ENCODE peak calls at places on chromosomes 6 and 20, in five cellular contexts. K is heart left ventricle; V is HL-60; P is CD8-positive, alpha-beta T cell; J is cardiac muscle cell. U is an unnamed sample.

GRCh38 chr20:32019563-32020463 is 9.6 kb downstream of the CCM2L start:
- DNase-seq in P (no peak), K (no peak), J (no peak), V (no peak), U (no peak)

GRCh38 chr20:38200646-38201045 is 35.6 kb upstream of the TGM2 start:
- DNase-seq in V (no peak), P (no peak), K (no peak), J (no peak), U (no peak)

GRCh38 chr20:19975436-19975799 is 41.7 kb upstream of the NAA20 start:
- DNase-seq in P (no peak), K (no peak), J (no peak), V (no peak), U (no peak)

GRCh38 chr6:126153661-126154060 is 167.3 kb downstream of the TRMT11 start:
- DNase-seq in J (no peak), V (no peak), P (no peak), K (no peak), U (no peak)

GRCh38 chr6:146990821-146991798 is 213.1 kb upstream of the STXBP5 start:
- DNase-seq in V (no peak), J (no peak), P (no peak), K (no peak), U (no peak)

GRCh38 chr6:142384455-142385332 is 82.9 kb downstream of the ADGRG6 start:
- DNase-seq in K (no peak), V (no peak), P (no peak), J (no peak), U (no peak)

GRCh38 chr20:59662856-59663512 is 58.6 kb downstream of the PHACTR3 start:
- DNase-seq in P (no peak), J (no peak), K (no peak), V (no peak), U (no peak)

GRCh38 chr6:119179062-119179461 is 100.6 kb upstream of the FAM184A start:
- DNase-seq in J (no peak), P (no peak), V (no peak), K (no peak), U (no peak)

GRCh38 chr20:48012401-48012974 is 227.2 kb upstream of the SULF2 start:
- DNase-seq in J (no peak), P (no peak), V (no peak), K (no peak), U (no peak)

GRCh38 chr6:33384581-33385020 is 7.0 kb upstream of the KIFC1 start:
- DNase-seq in V (no peak), J (no peak), P (no peak), K (no peak), U (no peak)

GRCh38 chr6:160956300-160957035 is 35.1 kb upstream of the MAP3K4 start:
- DNase-seq in J (no peak), P (no peak), V (no peak), K (no peak), U (no peak)

GRCh38 chr6:135087403-135087802 is 32.8 kb upstream of the HBS1L start:
- DNase-seq in J (no peak), P (no peak), V (peak), K (no peak), U (no peak)

GRCh38 chr6:162999575-163000285 is 272.0 kb downstream of the PACRG start:
- DNase-seq in J (no peak), K (no peak), V (no peak), P (no peak), U (no peak)

GRCh38 chr6:10838794-10839333 is 525 bp upstream of the MAK start:
- DNase-seq in V (no peak), K (no peak), J (no peak), P (no peak), U (no peak)

GRCh38 chr20:50456452-50457324 is 53.5 kb upstream of the PTPN1 start:
- DNase-seq in J (no peak), P (no peak), V (no peak), K (no peak), U (no peak)
- TF ChIP-seq CTCF in J (peak), P (no peak), V (no peak), K (no peak), U (no peak)

DNA sequence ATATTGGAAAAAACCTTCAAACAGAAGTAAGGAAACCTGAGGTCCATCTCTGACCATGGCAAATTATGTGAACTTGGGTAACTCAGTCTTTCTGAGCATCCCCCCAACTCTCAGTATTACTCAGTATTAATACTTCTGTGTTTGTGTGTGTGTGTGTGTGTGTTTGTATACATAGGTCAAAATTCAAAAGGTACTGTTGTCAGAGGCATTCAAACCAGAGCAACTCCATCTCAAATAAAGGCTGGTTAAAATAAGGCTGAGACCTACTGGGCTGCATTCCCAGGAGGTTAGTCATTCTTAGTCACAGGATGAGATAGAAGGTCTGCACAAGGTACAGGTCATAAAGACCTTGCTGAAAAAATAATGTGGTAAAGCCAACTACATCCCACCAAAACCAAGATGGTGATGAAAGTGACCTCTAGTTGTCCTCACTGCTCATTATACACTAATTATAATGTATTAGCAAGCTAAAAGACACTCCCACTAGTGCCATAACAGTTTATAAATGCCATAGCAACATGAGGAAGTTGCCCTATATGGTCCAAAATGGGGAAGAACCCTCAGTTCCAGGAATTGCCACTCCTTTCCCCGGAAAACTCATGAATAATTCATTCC is 33.3 kb upstream of the SLC22A16 start:
- DNase-seq in V (no peak), J (no peak), P (no peak), K (no peak), U (no peak)
- H3K27ac ChIP-seq in V (no peak), J (no peak), P (no peak), K (no peak), U (no peak)

GRCh38 chr20:2341336-2341735 is 39.4 kb upstream of the TGM6 start:
- DNase-seq in K (no peak), V (no peak), P (no peak), J (no peak), U (no peak)
- TF ChIP-seq CTCF in K (no peak), V (no peak), P (no peak), J (no peak), U (no peak)

GRCh38 chr6:38646166-38646565 is 6.4 kb upstream of the BTBD9 start:
- DNase-seq in V (no peak), K (no peak), P (no peak), J (no peak), U (no peak)
- H3K27ac ChIP-seq in V (no peak), K (no peak), P (no peak), J (no peak), U (no peak)

DNA sequence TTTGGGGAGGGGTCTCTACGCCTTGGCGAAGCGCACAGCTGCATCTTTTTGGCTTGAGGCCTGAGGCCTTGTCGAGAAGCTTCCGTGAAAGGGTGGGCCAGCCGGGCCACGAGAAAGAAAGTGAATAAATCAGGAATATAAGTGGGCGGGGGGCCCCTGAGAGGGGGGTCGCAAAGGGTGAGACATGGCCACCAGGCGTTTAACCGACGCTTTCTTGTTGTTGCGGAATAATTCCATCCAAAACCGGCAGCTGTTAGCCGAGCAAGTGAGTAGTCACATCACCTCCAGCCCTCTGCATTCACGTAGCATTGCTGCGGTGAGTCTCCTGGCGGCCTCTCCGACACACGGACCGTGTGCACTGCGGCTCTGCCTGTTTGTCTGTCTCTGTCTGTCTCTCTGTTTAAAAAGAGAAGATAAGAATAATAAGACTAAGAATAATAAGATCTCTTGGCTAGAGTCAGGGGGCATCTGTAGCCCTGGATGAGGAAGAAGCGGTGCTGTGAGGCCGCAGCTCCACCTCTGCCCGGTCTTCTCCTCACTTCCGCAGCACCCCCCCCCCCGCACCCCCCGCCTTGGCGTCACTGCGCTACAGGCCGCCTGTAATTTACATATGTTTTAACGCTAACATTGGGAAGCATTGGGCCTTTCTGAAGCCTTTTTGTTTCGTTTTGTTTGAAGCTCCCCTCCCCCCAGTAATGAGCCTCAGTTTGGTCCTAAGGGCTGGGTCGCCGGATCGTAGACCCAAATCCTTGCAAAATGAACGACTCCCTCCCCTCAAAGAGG is 931 bp downstream of the STX16 start:
- DNase-seq in J (peak), P (peak), K (peak), V (peak), U (peak)
- TF ChIP-seq CTCF in J (no peak), P (no peak), K (no peak), V (no peak), U (no peak)

GRCh38 chr6:79257381-79258205 is 23.1 kb upstream of the HMGN3 start:
- DNase-seq in V (no peak), K (no peak), J (no peak), P (no peak), U (no peak)

GRCh38 chr6:79266051-79266450 is 31.6 kb upstream of the HMGN3 start:
- DNase-seq in K (no peak), J (no peak), V (no peak), P (no peak), U (no peak)

GRCh38 chr6:79261666-79262065 is 27.2 kb upstream of the HMGN3 start:
- DNase-seq in K (no peak), P (no peak), J (no peak), V (no peak), U (no peak)

GRCh38 chr6:79263366-79263765 is 28.9 kb upstream of the HMGN3 start:
- DNase-seq in J (no peak), K (no peak), V (no peak), P (no peak), U (no peak)

DNA sequence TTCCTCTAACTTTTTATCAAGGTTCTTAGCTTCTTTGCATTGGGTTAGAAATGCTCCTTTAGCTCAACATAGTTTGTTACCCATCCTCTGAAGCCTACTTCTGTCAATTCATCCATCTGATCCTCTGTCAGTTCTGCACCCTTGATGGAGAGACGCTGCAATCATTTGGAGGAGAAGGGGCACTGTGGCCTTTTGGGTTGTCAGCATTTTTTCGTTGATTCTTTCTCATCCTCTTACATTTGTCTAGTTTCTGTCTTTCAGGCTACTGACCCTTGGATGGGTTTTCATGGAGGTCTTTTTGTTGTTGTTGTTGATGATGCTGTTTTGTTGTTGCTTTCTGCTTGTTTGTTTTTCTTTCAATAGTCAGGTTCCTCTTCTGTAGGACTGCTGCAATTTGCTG is 26.3 kb upstream of the HMGN3 start:
- DNase-seq in P (no peak), K (no peak), J (no peak), V (no peak), U (no peak)
- H3K27ac ChIP-seq in P (no peak), K (no peak), J (no peak), V (no peak), U (no peak)

DNA sequence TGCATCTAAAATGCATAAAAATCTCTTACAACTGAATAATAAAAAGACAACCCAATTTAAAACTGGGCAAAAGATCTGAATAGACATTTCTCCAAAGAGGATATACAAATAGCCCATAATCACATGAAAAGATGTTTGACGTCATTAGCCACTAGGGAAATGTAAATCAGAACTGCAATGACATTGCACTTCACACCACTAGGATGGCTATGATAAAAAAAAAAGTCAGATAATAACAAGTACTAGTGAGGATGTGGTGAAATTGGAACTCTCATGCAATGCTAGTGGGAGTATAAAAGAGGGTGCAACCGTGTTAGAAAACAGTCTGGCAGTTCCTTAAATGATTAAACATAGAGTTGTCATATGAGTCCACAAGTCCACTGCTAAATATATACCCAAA is 24.3 kb upstream of the TBX18 start:
- DNase-seq in J (no peak), V (no peak), K (no peak), P (no peak), U (no peak)
- TF ChIP-seq CTCF in J (no peak), V (no peak), K (no peak), P (no peak), U (no peak)

DNA sequence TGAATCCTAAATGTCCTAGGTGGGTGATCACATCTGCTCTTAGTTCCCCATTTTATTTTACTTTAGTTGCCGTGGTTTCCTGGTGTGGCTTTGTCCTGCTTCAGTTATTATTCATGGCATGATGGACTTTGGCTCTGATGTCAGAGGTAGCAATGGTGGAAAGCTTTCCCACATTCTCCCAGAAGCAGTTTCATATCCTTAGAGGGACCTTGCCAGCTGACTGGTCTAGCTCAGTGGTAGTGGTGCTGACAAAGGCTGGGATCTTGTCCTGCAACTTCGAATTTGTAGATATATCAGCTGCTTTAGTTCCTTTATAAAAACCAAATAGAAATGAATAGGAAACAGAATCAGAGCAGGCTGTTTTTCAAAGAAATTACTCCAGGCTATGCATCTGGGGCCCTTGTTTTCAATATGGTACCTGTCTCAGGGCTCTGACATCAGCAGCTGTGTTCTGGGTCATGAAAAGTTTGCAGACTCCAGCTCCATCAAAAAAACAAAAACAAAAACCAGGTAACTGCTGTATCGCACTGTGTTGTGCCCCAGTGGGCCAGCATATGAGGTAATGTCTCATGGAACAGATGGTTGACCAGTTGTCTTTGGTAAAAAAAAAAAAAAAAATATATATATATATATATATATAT is 133.7 kb downstream of the PLCB4 start:
- DNase-seq in P (no peak), K (no peak), J (no peak), V (no peak), U (no peak)
- H3K27ac ChIP-seq in P (no peak), K (peak), J (no peak), V (no peak), U (no peak)

DNA sequence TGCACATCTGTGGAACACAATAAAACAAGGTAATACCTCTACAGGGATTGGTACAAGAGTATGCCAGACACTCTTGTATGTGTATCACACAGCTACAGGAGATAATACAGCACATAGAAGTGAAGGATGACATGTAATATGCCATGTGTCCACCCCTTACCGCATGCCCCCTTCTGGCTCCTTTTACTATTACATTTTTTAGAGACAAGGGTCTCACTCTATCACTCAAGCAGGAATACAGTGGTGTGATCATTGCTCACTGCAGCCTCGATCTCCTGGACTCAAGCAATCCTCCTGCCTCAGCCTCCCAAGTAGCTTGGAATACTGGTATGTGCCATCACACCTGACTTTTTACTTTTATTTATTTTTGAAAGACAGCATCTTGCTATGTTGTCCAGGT is 4.2 kb upstream of the NCR3 start:
- DNase-seq in J (peak), V (peak), K (no peak), P (no peak), U (no peak)
- TF ChIP-seq CTCF in J (peak), V (peak), K (peak), P (peak), U (peak)

U was measured in transverse colon.